ENCODE peak calls at places on chromosomes 16 and 17, in four cellular contexts. One of them, this sample, is unnamed.

GRCh38 chr17:79862771-79863440 is 23.7 kb upstream of the CBX4 start:
- DNase-seq in A549: no peak
- DNase-seq in fibroblast of villous mesenchyme: no peak
- DNase-seq in ascending aorta: no peak
- DNase-seq in this sample: no peak

GRCh38 chr17:40111221-40112128 is 10.3 kb upstream of the MSL1 start:
- DNase-seq in A549: peak
- DNase-seq in fibroblast of villous mesenchyme: peak
- DNase-seq in ascending aorta: peak
- DNase-seq in this sample: peak

GRCh38 chr17:63277629-63278028 is 168.5 kb downstream of the CYB561 start:
- DNase-seq in A549: no peak
- DNase-seq in fibroblast of villous mesenchyme: no peak
- DNase-seq in ascending aorta: no peak
- DNase-seq in this sample: peak

GRCh38 chr17:2282297-2282873 is 21.2 kb downstream of the SMG6 start:
- DNase-seq in A549: peak
- DNase-seq in fibroblast of villous mesenchyme: peak
- DNase-seq in ascending aorta: peak
- DNase-seq in this sample: peak

GRCh38 chr16:74991593-74992403 is 6.9 kb upstream of the WDR59 start:
- DNase-seq in A549: no peak
- DNase-seq in fibroblast of villous mesenchyme: no peak
- DNase-seq in ascending aorta: no peak
- DNase-seq in this sample: no peak

GRCh38 chr16:54236761-54237160 is 49.8 kb downstream of the IRX3 start:
- DNase-seq in A549: no peak
- DNase-seq in fibroblast of villous mesenchyme: peak
- DNase-seq in ascending aorta: no peak
- DNase-seq in this sample: peak

GRCh38 chr16:88769617-88770458 is 15.2 kb downstream of the PIEZO1 start:
- DNase-seq in A549: peak
- DNase-seq in fibroblast of villous mesenchyme: peak
- DNase-seq in ascending aorta: no peak
- DNase-seq in this sample: no peak

GRCh38 chr16:31875112-31875803 is 1.7 kb downstream of the ZNF267 start:
- DNase-seq in A549: no peak
- DNase-seq in fibroblast of villous mesenchyme: peak
- DNase-seq in ascending aorta: no peak
- DNase-seq in this sample: peak

GRCh38 chr16:15502041-15502725 is 67.8 kb downstream of the BMERB1 start:
- DNase-seq in A549: peak
- DNase-seq in fibroblast of villous mesenchyme: peak
- DNase-seq in ascending aorta: peak
- DNase-seq in this sample: peak

GRCh38 chr17:3534881-3535252 is 22.7 kb downstream of the TRPV3 start:
- DNase-seq in A549: peak
- DNase-seq in fibroblast of villous mesenchyme: peak
- DNase-seq in ascending aorta: no peak
- DNase-seq in this sample: peak

GRCh38 chr16:20916289-20916688 is 15.7 kb downstream of the LYRM1 start:
- DNase-seq in A549: no peak
- DNase-seq in fibroblast of villous mesenchyme: no peak
- DNase-seq in ascending aorta: no peak
- DNase-seq in this sample: no peak

GRCh38 chr17:51869387-51869786 is 289.1 kb downstream of the CA10 start:
- DNase-seq in A549: peak
- DNase-seq in fibroblast of villous mesenchyme: peak
- DNase-seq in ascending aorta: no peak
- DNase-seq in this sample: peak

GRCh38 chr16:84350611-84351400 is 17.5 kb upstream of the ATP2C2 start:
- DNase-seq in A549: no peak
- DNase-seq in fibroblast of villous mesenchyme: no peak
- DNase-seq in ascending aorta: no peak
- DNase-seq in this sample: no peak

GRCh38 chr17:57892820-57893595 is 43.2 kb upstream of the MRPS23 start:
- DNase-seq in A549: peak
- DNase-seq in fibroblast of villous mesenchyme: peak
- DNase-seq in ascending aorta: peak
- DNase-seq in this sample: peak

GRCh38 chr16:66641387-66641786 is 36.9 kb downstream of the CMTM3 start:
- DNase-seq in A549: no peak
- DNase-seq in fibroblast of villous mesenchyme: no peak
- DNase-seq in ascending aorta: no peak
- DNase-seq in this sample: no peak

GRCh38 chr16:69820926-69821541 is 58.9 kb downstream of the WWP2 start:
- DNase-seq in A549: no peak
- DNase-seq in fibroblast of villous mesenchyme: peak
- DNase-seq in ascending aorta: peak
- DNase-seq in this sample: peak

GRCh38 chr17:50201226-50201854 is at the start of gene COL1A1:
- DNase-seq in A549: no peak
- DNase-seq in fibroblast of villous mesenchyme: peak
- DNase-seq in ascending aorta: peak
- DNase-seq in this sample: peak

DNA sequence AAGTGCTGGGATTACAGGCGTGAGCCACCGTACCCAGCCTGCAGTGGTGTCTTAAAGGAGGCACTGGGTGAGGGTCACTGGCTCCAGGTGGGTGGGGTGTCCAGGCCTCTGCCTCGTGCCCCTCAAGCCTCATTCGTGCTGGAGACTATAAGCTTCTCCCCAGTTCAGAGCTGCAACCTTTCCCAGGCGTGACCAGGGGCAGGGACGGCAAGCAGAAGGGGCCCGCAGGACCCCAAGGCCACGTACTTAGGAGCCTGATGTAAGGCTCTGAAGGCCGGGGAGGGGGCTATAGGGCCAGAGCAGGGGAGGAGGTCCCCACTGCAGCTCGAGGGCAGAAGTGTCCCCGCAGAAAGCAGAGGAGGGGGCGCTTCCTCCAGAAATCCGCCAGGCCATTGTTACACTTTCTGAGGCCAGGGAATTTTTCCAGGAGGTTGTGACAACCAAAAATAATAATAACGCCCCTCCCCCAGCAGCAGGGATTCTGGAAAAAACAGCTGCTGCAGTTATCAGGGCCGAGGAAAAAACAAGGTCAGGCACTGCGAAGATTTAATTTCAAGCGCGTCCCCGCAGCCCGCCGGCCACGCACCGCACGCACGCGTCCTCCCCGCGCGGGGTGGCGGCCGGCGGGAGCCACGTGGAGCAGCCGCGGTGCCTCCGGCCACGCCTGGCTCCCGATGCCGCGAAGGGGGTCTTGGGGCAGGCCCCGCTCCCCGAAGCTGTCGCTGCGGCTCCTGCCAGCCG is 45.7 kb upstream of the SLC38A10 start:
- DNase-seq in A549: no peak
- DNase-seq in fibroblast of villous mesenchyme: no peak
- DNase-seq in ascending aorta: no peak
- DNase-seq in this sample: no peak
- H3K4me3 ChIP-seq in A549: peak
- H3K4me3 ChIP-seq in fibroblast of villous mesenchyme: peak
- H3K4me3 ChIP-seq in ascending aorta: peak
- H3K4me3 ChIP-seq in this sample: peak

DNA sequence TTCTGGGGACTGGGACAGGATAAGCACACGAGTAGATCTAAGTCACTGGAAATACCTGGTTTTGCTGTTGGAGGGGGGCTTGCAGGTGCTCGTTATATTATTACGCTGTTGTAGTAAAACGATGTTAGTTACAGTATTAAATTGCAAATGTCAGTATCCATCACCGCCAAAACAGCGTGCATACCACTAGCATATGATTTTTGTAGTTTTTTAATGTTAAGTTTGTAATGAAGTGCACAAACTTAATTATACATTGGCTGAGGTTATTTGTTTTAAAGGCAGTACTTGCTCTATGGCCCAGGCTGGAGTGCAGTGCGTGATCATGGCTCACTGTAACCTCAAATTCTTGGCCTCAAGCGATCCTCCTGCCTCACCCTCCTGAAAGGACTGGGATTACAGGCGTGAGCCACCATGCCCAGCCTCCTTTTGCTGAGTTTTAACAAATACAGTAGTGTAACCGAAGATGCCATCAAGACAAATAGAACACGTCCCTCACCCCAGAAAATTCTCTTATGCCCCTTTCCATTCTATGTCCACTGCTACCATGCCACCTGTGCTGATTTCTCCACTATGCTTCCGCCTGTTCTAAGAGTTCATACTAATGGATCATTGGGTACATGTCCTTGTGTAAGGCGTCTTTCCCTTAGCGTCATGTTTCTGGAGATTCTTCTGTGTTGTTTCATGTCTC is 20.7 kb upstream of the CSNK1D start:
- DNase-seq in A549: no peak
- DNase-seq in fibroblast of villous mesenchyme: no peak
- DNase-seq in ascending aorta: no peak
- DNase-seq in this sample: peak
- H3K4me3 ChIP-seq in A549: peak
- H3K4me3 ChIP-seq in fibroblast of villous mesenchyme: peak
- H3K4me3 ChIP-seq in ascending aorta: peak
- H3K4me3 ChIP-seq in this sample: peak

DNA sequence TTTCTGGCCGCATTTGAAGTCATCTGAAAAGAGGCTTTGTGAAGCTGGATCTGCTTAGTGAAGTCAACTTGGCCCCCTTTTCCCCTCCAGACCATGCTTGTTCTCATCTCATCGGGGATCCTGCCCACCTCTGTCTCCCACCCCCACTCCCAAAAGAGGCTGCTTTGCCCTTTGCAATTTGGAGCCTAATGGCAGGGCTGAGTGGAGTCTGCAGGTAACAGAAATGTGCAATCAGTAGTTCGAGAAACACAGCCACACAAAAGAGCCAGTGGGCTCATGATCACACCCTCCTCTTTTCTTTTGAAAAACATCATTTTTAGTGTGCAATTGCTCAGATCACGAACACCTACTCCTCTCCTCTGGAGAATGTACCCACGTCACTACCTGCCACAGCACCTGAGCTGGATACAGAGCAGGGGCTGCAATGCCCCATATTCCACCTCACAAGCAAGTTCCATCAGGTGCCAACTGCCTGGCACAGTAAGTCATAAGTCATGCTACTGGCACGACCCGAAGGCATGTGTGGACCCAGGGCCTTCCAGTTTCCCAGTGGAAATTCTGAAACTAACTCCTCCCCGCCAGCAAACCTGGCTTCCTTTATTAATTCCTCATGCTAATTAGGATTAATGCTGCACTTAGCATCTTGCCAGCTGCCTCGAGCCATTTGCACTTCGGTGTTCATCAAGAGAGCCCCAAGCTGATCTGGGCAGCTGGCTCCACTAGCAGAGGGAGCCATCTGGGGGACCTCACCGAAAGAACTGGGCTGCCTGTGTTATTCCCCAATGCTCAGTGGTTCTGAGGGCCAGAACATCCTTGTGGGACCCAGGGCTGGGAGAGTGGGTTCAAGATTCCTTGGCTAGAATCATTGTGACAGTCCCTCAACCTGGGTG is 2.3 kb downstream of the CACNG4 start:
- DNase-seq in A549: no peak
- DNase-seq in fibroblast of villous mesenchyme: no peak
- DNase-seq in ascending aorta: no peak
- DNase-seq in this sample: no peak
- H3K4me3 ChIP-seq in A549: peak
- H3K4me3 ChIP-seq in fibroblast of villous mesenchyme: no peak
- H3K4me3 ChIP-seq in ascending aorta: no peak
- H3K4me3 ChIP-seq in this sample: no peak

GRCh38 chr16:12690024-12690423 is 113.7 kb downstream of the CPPED1 start:
- DNase-seq in A549: no peak
- DNase-seq in fibroblast of villous mesenchyme: no peak
- DNase-seq in ascending aorta: no peak
- DNase-seq in this sample: no peak
- H3K4me3 ChIP-seq in A549: no peak
- H3K4me3 ChIP-seq in fibroblast of villous mesenchyme: no peak
- H3K4me3 ChIP-seq in ascending aorta: no peak
- H3K4me3 ChIP-seq in this sample: no peak

GRCh38 chr16:87178977-87179376 is 138.2 kb downstream of the C16orf95 start:
- DNase-seq in A549: no peak
- DNase-seq in fibroblast of villous mesenchyme: peak
- DNase-seq in ascending aorta: peak
- DNase-seq in this sample: peak

GRCh38 chr16:87180069-87180468 is 137.1 kb downstream of the C16orf95 start:
- DNase-seq in A549: no peak
- DNase-seq in fibroblast of villous mesenchyme: no peak
- DNase-seq in ascending aorta: no peak
- DNase-seq in this sample: no peak

GRCh38 chr16:87177627-87178026 is 139.6 kb downstream of the C16orf95 start:
- DNase-seq in A549: no peak
- DNase-seq in fibroblast of villous mesenchyme: no peak
- DNase-seq in ascending aorta: no peak
- DNase-seq in this sample: no peak

GRCh38 chr16:87176735-87177134 is 140.5 kb downstream of the C16orf95 start:
- DNase-seq in A549: no peak
- DNase-seq in fibroblast of villous mesenchyme: no peak
- DNase-seq in ascending aorta: no peak
- DNase-seq in this sample: no peak

DNA sequence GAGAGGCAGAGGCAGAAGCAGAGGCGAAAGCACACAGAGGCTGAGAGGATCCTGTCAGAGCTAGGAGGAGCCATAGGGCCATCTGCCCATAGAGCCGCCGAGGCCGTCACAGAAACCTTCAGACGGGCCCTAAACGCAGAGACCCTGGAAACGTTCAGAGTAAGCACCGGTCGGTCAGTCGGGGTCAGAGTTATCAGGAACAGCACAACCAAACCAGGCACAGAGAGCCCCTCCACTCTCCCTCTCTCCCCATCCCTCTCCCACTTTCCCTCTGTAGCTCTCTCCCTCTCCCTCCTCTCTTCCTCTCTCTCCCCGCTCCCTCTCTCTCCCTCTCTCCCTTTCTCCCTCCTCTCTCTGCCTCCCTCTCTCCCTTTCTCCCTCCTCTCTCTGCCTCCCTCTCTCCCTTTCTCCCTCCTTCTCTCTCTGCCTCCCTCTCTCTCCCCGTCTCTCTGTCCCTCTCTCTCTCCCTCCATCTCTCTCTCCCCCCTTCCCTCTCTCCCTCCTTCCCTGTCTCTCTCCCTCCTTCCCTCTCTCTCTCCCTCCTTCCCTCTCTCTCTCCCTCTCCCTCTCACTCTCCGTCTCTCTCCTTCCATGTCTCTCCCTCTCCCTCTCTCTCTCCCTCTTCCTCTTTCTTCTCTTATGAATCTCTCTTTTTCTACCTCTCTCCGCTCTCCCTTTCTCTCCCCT is 138.9 kb downstream of the C16orf95 start:
- DNase-seq in A549: no peak
- DNase-seq in fibroblast of villous mesenchyme: peak
- DNase-seq in ascending aorta: no peak
- DNase-seq in this sample: no peak
- H3K4me3 ChIP-seq in A549: no peak
- H3K4me3 ChIP-seq in fibroblast of villous mesenchyme: no peak
- H3K4me3 ChIP-seq in ascending aorta: no peak
- H3K4me3 ChIP-seq in this sample: no peak

DNA sequence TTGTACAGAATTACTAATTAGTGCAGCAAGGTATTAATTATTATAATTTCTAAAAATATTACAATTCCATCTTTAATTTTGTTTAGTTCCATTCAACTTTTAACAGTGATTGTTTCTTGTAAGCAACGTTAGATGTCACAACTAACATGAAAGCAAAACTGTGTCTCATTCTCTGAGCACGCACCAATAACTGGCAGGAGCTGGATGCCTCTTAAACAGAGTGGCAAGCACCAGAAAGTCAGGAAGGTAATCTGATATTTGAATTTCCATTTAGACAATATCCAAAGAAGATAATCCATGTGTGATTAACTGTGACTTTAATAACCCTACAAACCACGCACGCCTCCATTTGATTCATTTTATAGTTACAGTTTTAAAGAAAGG is 214.1 kb downstream of the STX8 start:
- DNase-seq in A549: no peak
- DNase-seq in fibroblast of villous mesenchyme: no peak
- DNase-seq in ascending aorta: no peak
- DNase-seq in this sample: no peak
- H3K4me3 ChIP-seq in A549: no peak
- H3K4me3 ChIP-seq in fibroblast of villous mesenchyme: no peak
- H3K4me3 ChIP-seq in ascending aorta: no peak
- H3K4me3 ChIP-seq in this sample: no peak

This sample was measured in fibroblast of mammary gland.